ENCODE peak calls at places on chromosomes 3 and 15, in six cellular contexts. One of them, this sample, is unnamed.

GRCh38 chr3:35776346-35776745 is 137.0 kb downstream of the ARPP21 start:
- DNase-seq in adrenal gland: no peak
- DNase-seq in NB4: no peak
- DNase-seq in nephron progenitor cell: no peak
- DNase-seq in BJ: no peak
- DNase-seq in heart right ventricle: no peak
- DNase-seq in this sample: no peak

GRCh38 chr3:155870945-155871745 is 695 bp downstream of the GMPS start:
- DNase-seq in adrenal gland: peak
- DNase-seq in NB4: peak
- DNase-seq in nephron progenitor cell: peak
- DNase-seq in BJ: no peak
- DNase-seq in heart right ventricle: peak
- DNase-seq in this sample: peak

GRCh38 chr3:135994708-135995335 is 29.3 kb downstream of the PPP2R3A start:
- DNase-seq in adrenal gland: no peak
- DNase-seq in NB4: no peak
- DNase-seq in nephron progenitor cell: no peak
- DNase-seq in BJ: no peak
- DNase-seq in heart right ventricle: no peak
- DNase-seq in this sample: no peak

GRCh38 chr3:115864912-115865311 is 241.6 kb downstream of the GAP43 start:
- DNase-seq in adrenal gland: no peak
- DNase-seq in NB4: no peak
- DNase-seq in nephron progenitor cell: no peak
- DNase-seq in BJ: no peak
- DNase-seq in heart right ventricle: no peak
- DNase-seq in this sample: no peak

GRCh38 chr15:33656090-33656670 is 312.1 kb upstream of the CHRM5 start:
- DNase-seq in adrenal gland: no peak
- DNase-seq in NB4: peak
- DNase-seq in nephron progenitor cell: no peak
- DNase-seq in BJ: no peak
- DNase-seq in heart right ventricle: no peak
- DNase-seq in this sample: no peak

GRCh38 chr3:18018491-18019177 is 276.2 kb upstream of the TBC1D5 start:
- DNase-seq in adrenal gland: no peak
- DNase-seq in NB4: no peak
- DNase-seq in nephron progenitor cell: no peak
- DNase-seq in BJ: no peak
- DNase-seq in heart right ventricle: no peak
- DNase-seq in this sample: no peak

GRCh38 chr3:113377158-113377557 is 64.1 kb downstream of the CFAP44 start:
- DNase-seq in adrenal gland: no peak
- DNase-seq in NB4: no peak
- DNase-seq in nephron progenitor cell: no peak
- DNase-seq in BJ: no peak
- DNase-seq in heart right ventricle: no peak
- DNase-seq in this sample: no peak

GRCh38 chr3:155334897-155335883 is 41.7 kb upstream of the STRIT1 start:
- DNase-seq in adrenal gland: no peak
- DNase-seq in NB4: peak
- DNase-seq in nephron progenitor cell: no peak
- DNase-seq in BJ: no peak
- DNase-seq in heart right ventricle: no peak
- DNase-seq in this sample: no peak

GRCh38 chr3:13108861-13109260 is 35.6 kb upstream of the IQSEC1 start:
- DNase-seq in adrenal gland: no peak
- DNase-seq in NB4: no peak
- DNase-seq in nephron progenitor cell: no peak
- DNase-seq in BJ: no peak
- DNase-seq in heart right ventricle: no peak
- DNase-seq in this sample: no peak

GRCh38 chr15:71252036-71252898 is 137.0 kb downstream of the THSD4 start:
- DNase-seq in adrenal gland: peak
- DNase-seq in NB4: no peak
- DNase-seq in nephron progenitor cell: no peak
- DNase-seq in BJ: no peak
- DNase-seq in heart right ventricle: no peak
- DNase-seq in this sample: no peak

GRCh38 chr15:71259866-71260265 is 144.6 kb downstream of the THSD4 start:
- DNase-seq in adrenal gland: peak
- DNase-seq in NB4: no peak
- DNase-seq in nephron progenitor cell: no peak
- DNase-seq in BJ: no peak
- DNase-seq in heart right ventricle: no peak
- DNase-seq in this sample: no peak

GRCh38 chr15:71254503-71254902 is 139.2 kb downstream of the THSD4 start:
- DNase-seq in adrenal gland: no peak
- DNase-seq in NB4: no peak
- DNase-seq in nephron progenitor cell: no peak
- DNase-seq in BJ: no peak
- DNase-seq in heart right ventricle: no peak
- DNase-seq in this sample: no peak

GRCh38 chr15:71261418-71261817 is 146.1 kb downstream of the THSD4 start:
- DNase-seq in adrenal gland: no peak
- DNase-seq in NB4: no peak
- DNase-seq in nephron progenitor cell: no peak
- DNase-seq in BJ: no peak
- DNase-seq in heart right ventricle: no peak
- DNase-seq in this sample: no peak

DNA sequence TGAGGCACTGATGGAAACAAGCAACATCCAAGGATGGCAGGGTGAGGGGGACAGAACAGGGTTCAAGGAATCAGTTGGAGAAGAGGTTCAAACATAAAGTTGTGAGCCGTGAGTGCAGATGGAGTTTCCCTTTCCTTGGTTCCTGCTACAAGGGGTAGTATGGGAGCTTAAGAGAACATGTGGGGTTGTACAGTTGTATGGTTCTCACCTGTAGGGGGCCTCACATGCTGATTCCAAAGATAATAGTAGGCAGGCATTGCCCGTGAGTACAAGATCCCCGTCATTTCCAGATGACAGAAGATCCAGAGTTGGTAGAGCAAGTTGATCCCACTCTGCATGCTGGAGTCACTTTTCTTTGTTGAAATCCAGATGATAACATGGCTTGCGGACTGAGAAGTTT is 141.7 kb downstream of the THSD4 start:
- DNase-seq in adrenal gland: no peak
- DNase-seq in NB4: peak
- DNase-seq in nephron progenitor cell: no peak
- DNase-seq in BJ: no peak
- DNase-seq in heart right ventricle: no peak
- DNase-seq in this sample: no peak
- TF ChIP-seq CTCF in adrenal gland: no peak
- TF ChIP-seq CTCF in NB4: no peak
- TF ChIP-seq CTCF in nephron progenitor cell: no peak
- TF ChIP-seq CTCF in BJ: no peak
- TF ChIP-seq CTCF in heart right ventricle: no peak
- TF ChIP-seq CTCF in this sample: no peak

GRCh38 chr3:28335246-28335645 is 13.3 kb upstream of the ZCWPW2 start:
- DNase-seq in adrenal gland: no peak
- DNase-seq in NB4: no peak
- DNase-seq in nephron progenitor cell: no peak
- DNase-seq in BJ: no peak
- DNase-seq in heart right ventricle: no peak
- DNase-seq in this sample: no peak

DNA sequence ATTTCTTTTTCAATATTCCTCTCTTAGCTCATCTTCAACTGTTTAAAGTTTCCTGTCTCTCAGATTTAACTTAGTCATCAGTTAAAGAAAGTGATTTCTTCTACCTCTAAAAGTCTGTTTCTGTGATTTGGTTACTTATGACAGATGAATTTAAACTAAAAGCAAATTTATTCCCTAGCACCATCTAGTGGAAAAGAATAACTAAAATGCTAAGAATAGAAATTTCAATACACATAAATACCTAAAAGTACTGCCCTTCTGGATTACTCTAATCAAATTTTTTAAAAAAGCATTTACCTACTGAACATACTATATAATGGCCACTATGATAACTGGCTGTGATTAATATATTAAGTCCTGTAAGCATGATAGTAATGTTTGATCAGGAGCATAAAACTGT is 14.0 kb upstream of the ZCWPW2 start:
- DNase-seq in adrenal gland: no peak
- DNase-seq in NB4: no peak
- DNase-seq in nephron progenitor cell: no peak
- DNase-seq in BJ: no peak
- DNase-seq in heart right ventricle: no peak
- DNase-seq in this sample: no peak
- TF ChIP-seq CTCF in adrenal gland: no peak
- TF ChIP-seq CTCF in NB4: no peak
- TF ChIP-seq CTCF in nephron progenitor cell: no peak
- TF ChIP-seq CTCF in BJ: peak
- TF ChIP-seq CTCF in heart right ventricle: peak
- TF ChIP-seq CTCF in this sample: no peak

DNA sequence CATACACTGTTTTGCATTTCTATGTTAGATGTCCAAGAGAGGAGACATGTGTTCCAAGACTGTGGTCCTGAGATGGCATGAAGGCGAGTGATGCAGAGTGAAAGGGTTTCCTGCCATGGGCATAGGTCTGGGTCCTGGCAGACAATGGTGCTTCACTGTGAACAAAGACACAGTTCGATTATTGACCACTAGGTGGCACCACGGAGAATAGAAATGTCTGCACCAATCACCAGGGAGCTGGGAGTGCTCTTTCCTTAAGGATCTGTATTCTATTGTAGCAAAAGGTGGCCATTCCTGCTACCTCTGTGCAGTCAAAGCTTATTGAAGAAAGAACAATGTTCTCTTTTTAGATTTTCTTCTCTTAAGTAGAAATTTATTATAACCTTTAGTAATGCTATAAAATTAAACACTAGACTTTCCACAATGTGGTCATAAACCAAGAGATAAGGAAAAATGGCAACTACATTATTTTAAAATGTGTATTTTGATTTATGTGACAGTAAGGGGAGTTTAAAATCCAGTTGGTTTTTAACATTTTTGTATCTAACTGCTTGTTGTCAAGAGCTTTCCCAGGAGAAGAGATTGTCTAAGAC is 88.7 kb downstream of the GABRG3 start:
- DNase-seq in adrenal gland: peak
- DNase-seq in NB4: peak
- DNase-seq in nephron progenitor cell: peak
- DNase-seq in BJ: no peak
- DNase-seq in heart right ventricle: no peak
- DNase-seq in this sample: no peak
- TF ChIP-seq CTCF in adrenal gland: peak
- TF ChIP-seq CTCF in NB4: peak
- TF ChIP-seq CTCF in nephron progenitor cell: peak
- TF ChIP-seq CTCF in BJ: peak
- TF ChIP-seq CTCF in heart right ventricle: peak
- TF ChIP-seq CTCF in this sample: no peak

GRCh38 chr3:184339016-184339415 is 1.6 kb downstream of the FAM131A start:
- DNase-seq in adrenal gland: no peak
- DNase-seq in NB4: no peak
- DNase-seq in nephron progenitor cell: no peak
- DNase-seq in BJ: no peak
- DNase-seq in heart right ventricle: no peak
- DNase-seq in this sample: no peak

GRCh38 chr3:184337981-184338380 is 581 bp downstream of the FAM131A start:
- DNase-seq in adrenal gland: no peak
- DNase-seq in NB4: no peak
- DNase-seq in nephron progenitor cell: no peak
- DNase-seq in BJ: no peak
- DNase-seq in heart right ventricle: no peak
- DNase-seq in this sample: no peak

GRCh38 chr3:184337315-184337714 is at the start of gene FAM131A:
- DNase-seq in adrenal gland: no peak
- DNase-seq in NB4: no peak
- DNase-seq in nephron progenitor cell: no peak
- DNase-seq in BJ: no peak
- DNase-seq in heart right ventricle: peak
- DNase-seq in this sample: no peak

GRCh38 chr3:184336484-184337230 is 743 bp upstream of the FAM131A start:
- DNase-seq in adrenal gland: peak
- DNase-seq in NB4: no peak
- DNase-seq in nephron progenitor cell: no peak
- DNase-seq in BJ: no peak
- DNase-seq in heart right ventricle: no peak
- DNase-seq in this sample: no peak

DNA sequence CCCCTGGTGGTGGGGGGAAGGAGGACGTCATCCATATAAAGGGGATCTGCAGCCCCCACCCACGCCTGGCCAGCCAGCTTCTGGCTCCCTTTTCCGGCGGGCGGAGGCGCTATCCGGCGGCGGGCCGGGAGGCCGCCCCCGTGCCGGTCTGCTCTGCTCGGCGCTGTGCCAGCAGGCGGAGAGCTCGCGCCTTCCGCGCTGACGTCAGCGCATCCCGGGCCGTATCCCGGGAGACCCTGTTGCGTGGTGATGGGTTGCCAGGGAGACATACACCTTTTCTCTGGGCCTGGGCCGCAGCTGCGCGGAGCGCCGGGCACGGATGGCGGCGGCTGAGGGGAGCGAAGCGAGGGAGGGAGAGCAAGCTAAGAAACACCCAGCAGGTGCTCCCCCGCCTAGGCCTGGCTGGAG is 1.1 kb downstream of the FAM131A start:
- DNase-seq in adrenal gland: no peak
- DNase-seq in NB4: no peak
- DNase-seq in nephron progenitor cell: peak
- DNase-seq in BJ: no peak
- DNase-seq in heart right ventricle: peak
- DNase-seq in this sample: peak
- TF ChIP-seq CTCF in adrenal gland: no peak
- TF ChIP-seq CTCF in NB4: no peak
- TF ChIP-seq CTCF in nephron progenitor cell: peak
- TF ChIP-seq CTCF in BJ: no peak
- TF ChIP-seq CTCF in heart right ventricle: peak
- TF ChIP-seq CTCF in this sample: no peak

GRCh38 chr3:106206613-106207012 is 337.8 kb upstream of the CBLB start:
- DNase-seq in adrenal gland: no peak
- DNase-seq in NB4: no peak
- DNase-seq in nephron progenitor cell: no peak
- DNase-seq in BJ: no peak
- DNase-seq in heart right ventricle: no peak
- DNase-seq in this sample: no peak

GRCh38 chr3:106209482-106209881 is 340.7 kb upstream of the CBLB start:
- DNase-seq in adrenal gland: no peak
- DNase-seq in NB4: no peak
- DNase-seq in nephron progenitor cell: no peak
- DNase-seq in BJ: no peak
- DNase-seq in heart right ventricle: no peak
- DNase-seq in this sample: no peak

GRCh38 chr3:106210923-106211322 is 342.1 kb upstream of the CBLB start:
- DNase-seq in adrenal gland: no peak
- DNase-seq in NB4: no peak
- DNase-seq in nephron progenitor cell: no peak
- DNase-seq in BJ: no peak
- DNase-seq in heart right ventricle: no peak
- DNase-seq in this sample: no peak

GRCh38 chr3:106208266-106208665 is 339.5 kb upstream of the CBLB start:
- DNase-seq in adrenal gland: no peak
- DNase-seq in NB4: no peak
- DNase-seq in nephron progenitor cell: no peak
- DNase-seq in BJ: no peak
- DNase-seq in heart right ventricle: no peak
- DNase-seq in this sample: no peak

GRCh38 chr3:106208979-106209378 is 340.2 kb upstream of the CBLB start:
- DNase-seq in adrenal gland: no peak
- DNase-seq in NB4: no peak
- DNase-seq in nephron progenitor cell: no peak
- DNase-seq in BJ: no peak
- DNase-seq in heart right ventricle: no peak
- DNase-seq in this sample: no peak
- TF ChIP-seq CTCF in adrenal gland: no peak
- TF ChIP-seq CTCF in NB4: no peak
- TF ChIP-seq CTCF in nephron progenitor cell: no peak
- TF ChIP-seq CTCF in BJ: peak
- TF ChIP-seq CTCF in heart right ventricle: peak
- TF ChIP-seq CTCF in this sample: no peak